ENCODE peak calls at places on chromosomes 6 and 20, in five cellular contexts. T is HTR-8/SVneo; V is naive thymus-derived CD8-positive, alpha-beta T cell; H is sciatic nerve; X is activated T-helper 1 cell treated with anti-CD3 and anti-CD28 coated beads, Interleukin-2, amount 50 U/mL, for 16 hours. G is an unnamed sample.

GRCh38 chr6:40719671-40720374 is 132.7 kb upstream of the LRFN2 start:
- DNase-seq in T (peak), V (no peak), H (no peak), X (no peak), G (no peak)

GRCh38 chr6:44311304-44311703 is 1.8 kb downstream of the AARS2 start:
- DNase-seq in T (no peak), V (no peak), H (no peak), X (no peak), G (no peak)

GRCh38 chr6:148599967-148600426 is 146.8 kb upstream of the UST start:
- DNase-seq in T (no peak), V (no peak), H (no peak), X (no peak), G (no peak)

GRCh38 chr20:47506335-47506734 is 4.6 kb downstream of the NCOA3 start:
- DNase-seq in T (no peak), V (no peak), H (no peak), X (no peak), G (no peak)

GRCh38 chr20:54649511-54649962 is 174.1 kb downstream of the DOK5 start:
- DNase-seq in T (peak), V (peak), H (peak), X (peak), G (peak)

GRCh38 chr6:27617700-27618689 is 145.1 kb upstream of the ZNF184 start:
- DNase-seq in T (no peak), V (no peak), H (no peak), X (no peak), G (no peak)

GRCh38 chr20:12928755-12929401 is 79.9 kb upstream of the SPTLC3 start:
- DNase-seq in T (no peak), V (no peak), H (no peak), X (no peak), G (peak)

GRCh38 chr6:112443666-112444065 is 96.5 kb downstream of the RFPL4B start:
- DNase-seq in T (no peak), V (no peak), H (peak), X (no peak), G (no peak)

GRCh38 chr20:63740070-63740500 is 509 bp downstream of the SLC2A4RG start:
- DNase-seq in T (peak), V (peak), H (peak), X (no peak), G (no peak)

GRCh38 chr6:85452441-85452881 is 2.6 kb downstream of the NT5E start:
- DNase-seq in T (no peak), V (no peak), H (no peak), X (no peak), G (no peak)

GRCh38 chr20:62910777-62911497 is 15.4 kb downstream of the DIDO1 start:
- DNase-seq in T (no peak), V (no peak), H (no peak), X (no peak), G (no peak)

GRCh38 chr6:37239950-37240713 is 17.4 kb upstream of the TBC1D22B start:
- DNase-seq in T (peak), V (peak), H (peak), X (peak), G (peak)

GRCh38 chr20:9534025-9534424 is 19.6 kb downstream of the LAMP5 start:
- DNase-seq in T (no peak), V (no peak), H (no peak), X (no peak), G (no peak)